ENCODE peak calls at places on chromosomes 5 and 9, in ten cellular contexts. W is CD4-positive, alpha-beta memory T cell; E is spleen; U is ovary; B is A549; D is body of pancreas; Y is right lobe of liver; G is heart right ventricle; F is BE2C; J is GM23248. X is an unnamed sample.

GRCh38 chr9:16136961-16137360 is 584.1 kb downstream of the CCDC171 start:
- DNase-seq in B (no peak), E (no peak), G (peak; percentile 20), Y (no peak), J (peak; percentile 87), F (no peak), D (no peak), W (no peak), U (no peak), X (peak; percentile 26)

GRCh38 chr9:101904845-101905244 is 166.4 kb upstream of the GRIN3A start:
- DNase-seq in J (no peak), G (no peak), W (no peak), B (no peak), F (no peak), E (no peak), Y (no peak), D (no peak), U (no peak), X (no peak)

GRCh38 chr5:43602456-43602817 is 543 bp upstream of the NNT start:
- DNase-seq in J (peak; percentile 74), G (no peak), B (peak; percentile 9), Y (peak; percentile 21), D (peak; percentile 23), F (peak; percentile 65), E (no peak), W (peak; percentile 33), U (peak; percentile 28), X (peak; percentile 28)

GRCh38 chr5:122097391-122097790 is 19.3 kb upstream of the LOX start:
- DNase-seq in E (no peak), F (no peak), J (no peak), W (no peak), B (no peak), D (no peak), G (no peak), U (no peak), Y (no peak), X (no peak)

GRCh38 chr9:38250279-38251035 is 142.0 kb upstream of the ALDH1B1 start:
- DNase-seq in W (no peak), J (no peak), F (no peak), Y (no peak), E (no peak), D (no peak), B (no peak), U (no peak), G (no peak), X (no peak)

GRCh38 chr9:112487008-112487798 is 576 bp downstream of the KIAA1958 start:
- DNase-seq in J (peak; percentile 76), Y (peak; percentile 77), G (peak; percentile 62), U (peak; percentile 80), W (peak; percentile 35), E (peak; percentile 93), D (peak; percentile 74), B (peak; percentile 61), F (peak; percentile 80), X (peak; percentile 53)

GRCh38 chr5:39080597-39081204 is 6.5 kb upstream of the RICTOR start:
- DNase-seq in B (peak; percentile 64), J (peak; percentile 85), U (peak; percentile 45), D (peak; percentile 58), E (no peak), F (peak; percentile 42), Y (peak; percentile 41), G (peak; percentile 27), W (no peak), X (no peak)

GRCh38 chr5:146620663-146621051 is 104.7 kb upstream of the GPR151 start:
- DNase-seq in B (no peak), E (no peak), D (no peak), F (no peak), U (no peak), Y (no peak), G (no peak), W (no peak), J (no peak), X (no peak)

GRCh38 chr5:10627185-10628115 is 63.6 kb downstream of the ANKRD33B start:
- DNase-seq in U (peak; percentile 91), D (peak; percentile 85), W (peak; percentile 78), F (peak; percentile 97), B (peak; percentile 98), E (peak; percentile 89), Y (peak; percentile 83), G (peak; percentile 80), J (peak; percentile 96), X (peak; percentile 95)

GRCh38 chr5:1515311-1515920 is 8.3 kb downstream of the LPCAT1 start:
- DNase-seq in B (no peak), E (peak; percentile 81), F (no peak), Y (peak; percentile 23), U (peak; percentile 10), G (peak; percentile 10), W (no peak), J (no peak), D (peak; percentile 10), X (peak; percentile 15)

GRCh38 chr9:129482521-129483466 is 138.1 kb downstream of the C9orf50 start:
- DNase-seq in J (peak; percentile 98), U (peak; percentile 98), F (peak; percentile 81), E (peak; percentile 88), D (peak; percentile 93), B (no peak), W (no peak), Y (peak; percentile 85), G (peak; percentile 84), X (peak; percentile 95)
- H3K4me1 ChIP-seq in J (peaks cover 56% of the 10 kb centered on the region), U (peaks cover 37% of the 10 kb centered on the region), F (peaks cover 55% of the 10 kb centered on the region), E (peaks cover 77% of the 10 kb centered on the region), D (peaks cover 76% of the 10 kb centered on the region), B (peaks cover 91% of the 10 kb centered on the region), W (peaks cover 31% of the 10 kb centered on the region), Y (peaks cover 7% of the 10 kb centered on the region), G (peaks cover 73% of the 10 kb centered on the region), X (peaks cover 24% of the 10 kb centered on the region)

DNA sequence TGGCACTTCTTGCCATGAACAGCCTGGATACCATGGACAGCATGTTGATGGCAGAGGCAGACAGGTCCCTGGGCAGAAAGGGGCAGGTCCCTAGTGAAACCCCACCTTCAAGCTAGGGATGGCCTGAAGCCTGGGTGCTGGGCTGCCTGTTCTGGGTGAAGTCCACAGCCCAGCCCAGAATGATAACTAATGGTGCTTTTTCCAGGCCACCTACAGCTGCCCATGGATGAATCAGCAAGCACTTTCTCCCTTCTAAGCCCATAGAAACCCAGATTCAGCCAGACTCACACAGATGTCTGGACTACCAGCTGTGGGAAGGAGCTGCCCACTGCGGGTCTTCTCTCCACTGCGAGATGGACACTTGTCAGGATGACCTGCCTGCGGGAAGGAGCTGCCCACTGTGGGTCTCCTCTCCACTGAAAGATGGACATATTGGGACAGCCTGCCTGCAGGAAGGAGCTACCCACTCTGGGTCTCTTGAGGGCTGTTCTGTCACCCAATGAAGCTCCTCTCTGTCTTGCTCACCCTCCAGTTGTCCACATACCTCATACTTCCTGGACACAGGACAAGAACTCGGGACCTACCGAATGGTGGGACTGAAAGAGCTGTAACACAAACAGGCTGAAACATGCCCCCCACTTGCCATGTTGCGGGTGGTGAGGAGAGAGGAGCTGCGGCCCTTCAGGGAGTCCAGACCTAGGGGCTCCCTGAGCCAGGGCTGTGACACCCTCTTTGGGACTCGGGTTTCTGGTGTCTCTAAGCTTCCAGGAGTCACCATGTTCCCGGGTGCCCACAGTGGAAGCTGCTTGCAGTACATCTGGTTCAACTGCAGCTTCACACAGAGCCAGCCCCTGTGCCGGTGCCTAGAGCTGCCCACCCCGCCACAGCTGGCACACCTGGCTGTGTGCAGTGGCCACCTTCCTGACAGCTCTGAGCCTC is 60.7 kb upstream of the SYNPO start:
- DNase-seq in Y (no peak), E (no peak), D (no peak), U (no peak), G (no peak), F (no peak), J (peak; percentile 35), B (no peak), W (no peak), X (peak; percentile 5)
- H3K4me1 ChIP-seq in Y (no peaks in the 10 kb centered on the region), E (no peaks in the 10 kb centered on the region), D (peaks cover 17% of the 10 kb centered on the region), U (peaks cover 6% of the 10 kb centered on the region), G (peaks cover 11% of the 10 kb centered on the region), F (peaks cover 25% of the 10 kb centered on the region), J (no peaks in the 10 kb centered on the region), B (peaks cover 4% of the 10 kb centered on the region), W (no peaks in the 10 kb centered on the region), X (no peaks in the 10 kb centered on the region)

GRCh38 chr5:133930061-133930823 is 38.2 kb downstream of the C5orf15 start:
- DNase-seq in G (no peak), U (no peak), B (no peak), Y (no peak), F (no peak), J (peak; percentile 59), W (peak; percentile 63), D (no peak), E (no peak), X (peak; percentile 71)
- H3K4me1 ChIP-seq in G (peaks cover 17% of the 10 kb centered on the region), U (peaks cover 2% of the 10 kb centered on the region), B (peaks cover 19% of the 10 kb centered on the region), Y (no peaks in the 10 kb centered on the region), F (peaks cover 22% of the 10 kb centered on the region), J (peaks cover 6% of the 10 kb centered on the region), W (peaks cover 21% of the 10 kb centered on the region), D (peaks cover 20% of the 10 kb centered on the region), E (peaks cover 61% of the 10 kb centered on the region), X (no peaks in the 10 kb centered on the region)

DNA sequence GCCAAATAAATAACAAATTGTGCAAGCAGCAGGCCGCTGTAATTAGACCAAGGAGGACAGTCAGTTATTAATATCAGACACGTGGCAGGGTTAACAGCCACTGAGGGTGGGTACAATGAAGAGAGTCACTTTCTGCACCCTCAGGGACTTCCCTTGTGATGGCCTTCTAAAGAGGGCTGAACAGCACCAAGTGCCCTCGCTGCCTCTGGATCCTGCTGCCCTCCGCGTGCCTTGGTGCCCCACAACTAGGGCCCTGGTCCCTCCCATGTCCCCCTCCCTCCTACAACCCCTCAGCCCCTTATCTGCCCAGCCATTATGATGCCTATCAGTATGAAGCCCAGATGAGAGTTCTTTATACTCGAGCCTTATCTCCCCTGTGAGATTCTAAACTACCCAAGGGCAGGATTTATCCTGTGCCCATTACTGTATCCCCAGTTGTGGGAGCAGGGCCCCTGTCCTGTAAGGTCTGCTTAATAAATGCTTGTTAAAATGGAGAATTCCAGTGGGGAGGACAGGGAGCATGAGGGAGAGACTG is 37.3 kb downstream of the PCDH1 start:
- DNase-seq in G (no peak), Y (no peak), B (no peak), D (no peak), U (no peak), W (no peak), F (no peak), J (no peak), E (no peak), X (no peak)
- H3K4me1 ChIP-seq in G (peaks cover 88% of the 10 kb centered on the region), Y (no peaks in the 10 kb centered on the region), B (peaks cover 15% of the 10 kb centered on the region), D (peaks cover 32% of the 10 kb centered on the region), U (no peaks in the 10 kb centered on the region), W (peaks cover 3% of the 10 kb centered on the region), F (peaks cover 72% of the 10 kb centered on the region), J (peaks cover 14% of the 10 kb centered on the region), E (peaks cover 14% of the 10 kb centered on the region), X (peaks cover 12% of the 10 kb centered on the region)

DNA sequence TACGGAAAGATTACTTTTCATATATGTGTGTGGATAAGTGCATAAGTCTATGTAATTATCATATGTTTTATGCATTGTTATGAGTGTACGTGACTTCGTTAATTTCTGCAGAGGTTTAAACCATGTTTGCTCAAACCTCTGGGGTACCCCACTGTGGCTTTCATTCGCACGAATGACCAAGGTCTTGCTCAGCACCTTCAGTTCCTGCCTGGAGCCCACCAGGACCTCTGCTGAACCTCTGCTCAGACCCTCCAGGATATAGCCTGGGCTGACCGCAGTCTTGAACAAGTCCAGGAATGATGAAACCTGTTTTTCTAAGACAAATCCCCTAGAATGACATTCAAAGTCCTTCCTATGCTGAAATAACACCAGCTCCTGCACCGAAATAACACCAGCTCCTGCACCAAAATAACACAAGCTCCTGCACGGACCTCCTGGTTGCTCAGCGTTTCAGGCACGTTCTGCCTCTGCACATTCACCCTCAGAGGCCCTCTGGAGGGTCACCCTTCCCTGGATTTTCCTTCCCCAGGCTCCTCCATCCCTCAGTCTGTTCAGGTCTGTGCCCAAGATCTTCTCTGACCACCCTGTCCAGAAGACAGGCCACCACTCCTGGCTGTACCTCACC is 99.7 kb upstream of the BOD1 start:
- DNase-seq in E (no peak), G (no peak), Y (no peak), W (no peak), B (no peak), U (no peak), D (no peak), F (no peak), J (no peak), X (no peak)
- H3K4me1 ChIP-seq in E (peaks cover 14% of the 10 kb centered on the region), G (no peaks in the 10 kb centered on the region), Y (no peaks in the 10 kb centered on the region), W (no peaks in the 10 kb centered on the region), B (peaks cover 38% of the 10 kb centered on the region), U (no peaks in the 10 kb centered on the region), D (peaks cover 12% of the 10 kb centered on the region), F (peaks cover 27% of the 10 kb centered on the region), J (peaks cover 17% of the 10 kb centered on the region), X (no peaks in the 10 kb centered on the region)